ENCODE peak calls at places on chromosome X, in seven cellular contexts. Z is A549; W is activated T-helper 1 cell treated with anti-CD3 and anti-CD28 coated beads, Interleukin-12 subunit alpha, Interleukin-12 subunit beta, Interleukin-2, Interleukin-4 antibody, amounts not matched to agents 30 ng/mL and 10 ng/mL and 1 ng/mL, durations not matched to agents 14 hours and 24 hours and 36 hours; H is hepatocyte; Q is NCI-H1436; E is type B pancreatic cell; K is NCI-H526 treated with DMSO at 0.1 percent for 48 hours. B is an unnamed sample.

GRCh38 chrX:34809096-34809495 is 133.5 kb upstream of the FAM47B start:
- DNase-seq in Z (no peak), W (no peak), H (no peak), Q (no peak), E (no peak), K (no peak), B (no peak)

GRCh38 chrX:40297949-40298539 is 200.3 kb upstream of the BCOR start:
- DNase-seq in Z (no peak), W (no peak), H (peak), Q (no peak), E (no peak), K (no peak), B (no peak)

GRCh38 chrX:64894454-64895038 is 81.7 kb downstream of the ZC4H2 start:
- DNase-seq in Z (peak), W (no peak), H (peak), Q (no peak), E (no peak), K (peak), B (no peak)

GRCh38 chrX:43552166-43552565 is 103.9 kb upstream of the MAOA start:
- DNase-seq in Z (peak), W (no peak), H (peak), Q (no peak), E (no peak), K (no peak), B (no peak)

GRCh38 chrX:151402719-151403390 is 5.8 kb downstream of the VMA21 start:
- DNase-seq in Z (no peak), W (no peak), H (no peak), Q (no peak), E (no peak), K (peak), B (no peak)

GRCh38 chrX:68693481-68694410 is 46.3 kb downstream of the STARD8 start:
- DNase-seq in Z (no peak), W (no peak), H (peak), Q (no peak), E (no peak), K (no peak), B (peak)

GRCh38 chrX:264634-265455 is 16.3 kb upstream of the PLCXD1 start:
- DNase-seq in Z (peak), W (no peak), H (peak), Q (no peak), E (no peak), K (no peak), B (no peak)

GRCh38 chrX:47649302-47649701 is 1.1 kb downstream of the ELK1 start:
- DNase-seq in Z (no peak), W (no peak), H (no peak), Q (no peak), E (no peak), K (no peak), B (no peak)

GRCh38 chrX:136453771-136454170 is 34.0 kb upstream of the BRS3 start:
- DNase-seq in Z (no peak), W (no peak), H (no peak), Q (no peak), E (no peak), K (no peak), B (no peak)

GRCh38 chrX:129743835-129744234 is 5.1 kb downstream of the XPNPEP2 start:
- DNase-seq in Z (no peak), W (no peak), H (no peak), Q (no peak), E (no peak), K (no peak), B (no peak)

GRCh38 chrX:134936542-134936941 is 54.2 kb upstream of the SMIM10 start:
- DNase-seq in Z (peak), W (no peak), H (peak), Q (no peak), E (no peak), K (no peak), B (no peak)

GRCh38 chrX:42732506-42732905 is 45.5 kb downstream of the PPP1R2C start:
- DNase-seq in Z (no peak), W (no peak), H (peak), Q (no peak), E (no peak), K (no peak), B (no peak)

GRCh38 chrX:2690856-2691542 is at the start of gene CD99:
- DNase-seq in Z (peak), W (peak), H (peak), Q (no peak), E (peak), K (no peak), B (peak)

GRCh38 chrX:78327370-78328048 is at the start of gene CYSLTR1:
- DNase-seq in Z (no peak), W (no peak), H (no peak), Q (no peak), E (no peak), K (no peak), B (no peak)

GRCh38 chrX:1444896-1445480 is 7.7 kb downstream of the ASMTL start:
- DNase-seq in Z (no peak), W (no peak), H (no peak), Q (no peak), E (peak), K (no peak), B (no peak)

GRCh38 chrX:151722241-151722846 is 6.5 kb downstream of the FATE1 start:
- DNase-seq in Z (peak), W (no peak), H (peak), Q (no peak), E (no peak), K (no peak), B (no peak)

GRCh38 chrX:125709074-125709473 is 389.4 kb downstream of the TEX13C start:
- DNase-seq in Z (no peak), W (no peak), H (no peak), Q (no peak), E (no peak), K (no peak), B (no peak)

GRCh38 chrX:12975670-12975965 is 708 bp downstream of the TMSB4X start:
- DNase-seq in Z (no peak), W (no peak), H (no peak), Q (no peak), E (peak), K (no peak), B (peak)